ENCODE peak calls at places on chromosomes 1 and 21, in nine cellular contexts. One of them, this sample, is unnamed.

GRCh38 chr1:23751050-23751814 is 8.0 kb downstream of the ELOA start:
- DNase-seq in fibroblast of mammary gland: peak; percentile 83
- DNase-seq in heart left ventricle: peak; percentile 29
- DNase-seq in tibial nerve: no peak
- DNase-seq in nephron progenitor cell: peak; percentile 32
- DNase-seq in foreskin melanocyte: peak; percentile 56
- DNase-seq in iris pigment epithelial cell: peak; percentile 61
- DNase-seq in amygdala: no peak
- DNase-seq in NCI-H526: peak; percentile 77
- DNase-seq in this sample: peak; percentile 80

GRCh38 chr1:226001852-226002666 is 2.9 kb upstream of the SDE2 start:
- DNase-seq in fibroblast of mammary gland: peak; percentile 8
- DNase-seq in heart left ventricle: peak; percentile 73
- DNase-seq in tibial nerve: peak; percentile 78
- DNase-seq in nephron progenitor cell: no peak
- DNase-seq in foreskin melanocyte: peak; percentile 72
- DNase-seq in iris pigment epithelial cell: no peak
- DNase-seq in amygdala: no peak
- DNase-seq in NCI-H526: peak; percentile 53
- DNase-seq in this sample: peak; percentile 18

GRCh38 chr1:204578867-204579664 is 62.9 kb downstream of the MDM4 start:
- DNase-seq in fibroblast of mammary gland: peak; percentile 18
- DNase-seq in heart left ventricle: peak; percentile 58
- DNase-seq in tibial nerve: peak; percentile 19
- DNase-seq in nephron progenitor cell: peak; percentile 34
- DNase-seq in foreskin melanocyte: no peak
- DNase-seq in iris pigment epithelial cell: no peak
- DNase-seq in amygdala: no peak
- DNase-seq in NCI-H526: peak; percentile 81
- DNase-seq in this sample: peak; percentile 51

GRCh38 chr1:149844096-149844495 is 55.3 kb upstream of the BOLA1 start:
- DNase-seq in fibroblast of mammary gland: peak; percentile 78
- DNase-seq in heart left ventricle: no peak
- DNase-seq in tibial nerve: no peak
- DNase-seq in nephron progenitor cell: no peak
- DNase-seq in foreskin melanocyte: no peak
- DNase-seq in iris pigment epithelial cell: peak; percentile 78
- DNase-seq in amygdala: no peak
- DNase-seq in NCI-H526: peak; percentile 61
- DNase-seq in this sample: peak; percentile 51

GRCh38 chr1:218829143-218829542 is 344.5 kb upstream of the LYPLAL1 start:
- DNase-seq in fibroblast of mammary gland: peak; percentile 12
- DNase-seq in heart left ventricle: no peak
- DNase-seq in tibial nerve: no peak
- DNase-seq in nephron progenitor cell: no peak
- DNase-seq in foreskin melanocyte: no peak
- DNase-seq in iris pigment epithelial cell: no peak
- DNase-seq in amygdala: no peak
- DNase-seq in NCI-H526: no peak
- DNase-seq in this sample: no peak

GRCh38 chr1:42736152-42736551 is 3.9 kb downstream of the CLDN19 start:
- DNase-seq in fibroblast of mammary gland: peak; percentile 40
- DNase-seq in heart left ventricle: no peak
- DNase-seq in tibial nerve: no peak
- DNase-seq in nephron progenitor cell: no peak
- DNase-seq in foreskin melanocyte: no peak
- DNase-seq in iris pigment epithelial cell: peak; percentile 29
- DNase-seq in amygdala: no peak
- DNase-seq in NCI-H526: peak; percentile 49
- DNase-seq in this sample: peak; percentile 26

GRCh38 chr1:156493154-156493631 is 7.4 kb downstream of the MEF2D start:
- DNase-seq in fibroblast of mammary gland: no peak
- DNase-seq in heart left ventricle: peak; percentile 70
- DNase-seq in tibial nerve: no peak
- DNase-seq in nephron progenitor cell: no peak
- DNase-seq in foreskin melanocyte: no peak
- DNase-seq in iris pigment epithelial cell: no peak
- DNase-seq in amygdala: no peak
- DNase-seq in NCI-H526: peak; percentile 72
- DNase-seq in this sample: no peak

GRCh38 chr21:22842875-22843274 is 1844.7 kb downstream of the NCAM2 start:
- DNase-seq in fibroblast of mammary gland: no peak
- DNase-seq in heart left ventricle: no peak
- DNase-seq in tibial nerve: no peak
- DNase-seq in nephron progenitor cell: peak; percentile 6
- DNase-seq in foreskin melanocyte: no peak
- DNase-seq in iris pigment epithelial cell: no peak
- DNase-seq in amygdala: no peak
- DNase-seq in NCI-H526: no peak
- DNase-seq in this sample: no peak

GRCh38 chr1:212498243-212498642 is 65.5 kb downstream of the NENF start:
- DNase-seq in fibroblast of mammary gland: peak; percentile 88
- DNase-seq in heart left ventricle: no peak
- DNase-seq in tibial nerve: no peak
- DNase-seq in nephron progenitor cell: no peak
- DNase-seq in foreskin melanocyte: no peak
- DNase-seq in iris pigment epithelial cell: peak; percentile 83
- DNase-seq in amygdala: no peak
- DNase-seq in NCI-H526: no peak
- DNase-seq in this sample: peak; percentile 80